ENCODE peak calls at places on chromosomes 4 and X, in five cellular contexts. H, K, C, R and U are unnamed samples.
A peak's percentile ranks its signal among the peaks of the same experiment; 100 is the strongest.

GRCh38 chr4:37993806-37994205 is 33.6 kb downstream of the PTTG2 start:
- DNase-seq in H (no peak), K (no peak), C (no peak), R (no peak), U (no peak)

GRCh38 chr4:52263612-52264011 is 212.5 kb downstream of the SPATA18 start:
- DNase-seq in H (no peak), K (no peak), C (no peak), R (no peak), U (no peak)

GRCh38 chrX:17689971-17690409 is 47.3 kb upstream of the SCML1 start:
- DNase-seq in H (peak; percentile 41), K (peak; percentile 45), C (peak; percentile 60), R (peak; percentile 33), U (no peak)

GRCh38 chr4:53716011-53716410 is 124.7 kb upstream of the LNX1 start:
- DNase-seq in H (no peak), K (no peak), C (no peak), R (no peak), U (no peak)

GRCh38 chrX:132077414-132077813 is 50.4 kb downstream of the FRMD7 start:
- DNase-seq in H (no peak), K (no peak), C (no peak), R (no peak), U (no peak)

GRCh38 chrX:41412261-41413167 is 34.6 kb upstream of the NYX start:
- DNase-seq in H (no peak), K (no peak), C (no peak), R (no peak), U (no peak)

GRCh38 chrX:78130396-78130795 is 9.1 kb downstream of the TAF9B start:
- DNase-seq in H (no peak), K (no peak), C (no peak), R (no peak), U (no peak)

GRCh38 chr4:140250989-140251552 is 97.1 kb upstream of the MAML3 start:
- DNase-seq in H (no peak), K (no peak), C (no peak), R (no peak), U (no peak)

GRCh38 chr4:104169437-104169836 is 325.3 kb downstream of the CXXC4 start:
- DNase-seq in H (no peak), K (no peak), C (no peak), R (no peak), U (no peak)

GRCh38 chrX:150192846-150193245 is 170.3 kb upstream of the MAMLD1 start:
- DNase-seq in H (no peak), K (no peak), C (no peak), R (no peak), U (no peak)

GRCh38 chrX:70042399-70043371 is 7.1 kb downstream of the AWAT2 start:
- DNase-seq in H (no peak), K (no peak), C (no peak), R (no peak), U (no peak)

GRCh38 chr4:73895201-73896177 is 26.3 kb downstream of the CXCL1 start:
- DNase-seq in H (no peak), K (no peak), C (no peak), R (no peak), U (no peak)

GRCh38 chr4:165106518-165106917 is 6.1 kb downstream of the TMEM192 start:
- DNase-seq in H (no peak), K (no peak), C (no peak), R (no peak), U (no peak)

GRCh38 chr4:55947254-55947882 is 1.4 kb upstream of the CEP135 start:
- DNase-seq in H (no peak), K (peak; percentile 9), C (no peak), R (peak; percentile 43), U (peak; percentile 67)

GRCh38 chrX:154142950-154143745 is 895 bp upstream of the OPN1LW start:
- DNase-seq in H (no peak), K (no peak), C (no peak), R (no peak), U (no peak)

GRCh38 chr4:76753814-76754213 is 144.1 kb downstream of the SOWAHB start:
- DNase-seq in H (no peak), K (peak; percentile 81), C (peak; percentile 58), R (no peak), U (no peak)

GRCh38 chr4:105146286-105147219 is at the start of gene TET2:
- DNase-seq in H (peak; percentile 82), K (peak; percentile 77), C (peak; percentile 86), R (peak; percentile 89), U (peak; percentile 74)

GRCh38 chr4:24846716-24847115 is 51.3 kb downstream of the SOD3 start:
- DNase-seq in H (no peak), K (no peak), C (no peak), R (no peak), U (no peak)

GRCh38 chrX:119692241-119693031 is 532 bp downstream of the SEPTIN6 start:
- DNase-seq in H (no peak), K (peak; percentile 26), C (peak; percentile 47), R (peak; percentile 43), U (no peak)

GRCh38 chr4:98661356-98662054 is 3.1 kb upstream of the TSPAN5 start:
- DNase-seq in H (no peak), K (no peak), C (no peak), R (no peak), U (no peak)

GRCh38 chrX:47212381-47213293 is 5.8 kb upstream of the CDK16 start:
- DNase-seq in H (no peak), K (no peak), C (no peak), R (no peak), U (no peak)

GRCh38 chr4:127686656-127687055 is 43.5 kb upstream of the SLC25A31 start:
- DNase-seq in H (no peak), K (peak; percentile 2), C (no peak), R (no peak), U (no peak)

GRCh38 chrX:150507251-150507856 is 61.1 kb upstream of the MTM1 start:
- DNase-seq in H (no peak), K (no peak), C (no peak), R (no peak), U (no peak)

GRCh38 chr4:28232376-28232775 is 1371.7 kb downstream of the STIM2 start:
- DNase-seq in H (no peak), K (no peak), C (no peak), R (no peak), U (no peak)

GRCh38 chrX:12877386-12877785 is 10.5 kb downstream of the TLR7 start:
- DNase-seq in H (no peak), K (no peak), C (no peak), R (no peak), U (no peak)

GRCh38 chr4:27149541-27150212 is 289.0 kb downstream of the STIM2 start:
- DNase-seq in H (no peak), K (no peak), C (no peak), R (no peak), U (no peak)

GRCh38 chrX:138748480-138748879 is 37.0 kb upstream of the FGF13 start:
- DNase-seq in H (no peak), K (no peak), C (no peak), R (no peak), U (no peak)

GRCh38 chrX:121308276-121308805 is 260.9 kb downstream of the GLUD2 start:
- DNase-seq in H (no peak), K (peak; percentile 77), C (peak; percentile 2), R (peak; percentile 22), U (peak; percentile 36)

GRCh38 chrX:72495041-72495440 is 77.6 kb downstream of the HDAC8 start:
- DNase-seq in H (no peak), K (no peak), C (no peak), R (no peak), U (no peak)

GRCh38 chr4:151957163-151957562 is 196.4 kb upstream of the GATB start:
- DNase-seq in H (no peak), K (no peak), C (no peak), R (no peak), U (no peak)

GRCh38 chr4:185381794-185382193 is 13.9 kb downstream of the LRP2BP start:
- DNase-seq in H (no peak), K (no peak), C (no peak), R (no peak), U (no peak)

GRCh38 chrX:16695079-16695676 is 17.3 kb downstream of the CTPS2 start:
- DNase-seq in H (no peak), K (peak; percentile 37), C (peak; percentile 55), R (peak; percentile 65), U (no peak)